ENCODE peak calls at places on chromosomes 1 and 21, in four cellular contexts. T is neuronal stem cell, U is H9, Q is mesenchymal stem cell. A is an unnamed sample.

GRCh38 chr1:23417570-23417969 is 7.0 kb downstream of the TCEA3 start:
- DNase-seq in T (no peak), U (no peak), Q (peak), A (no peak)

GRCh38 chr1:25567710-25568089 is 24.3 kb downstream of the LDLRAP1 start:
- DNase-seq in T (no peak), U (no peak), Q (no peak), A (no peak)

GRCh38 chr1:37650721-37651120 is 16.0 kb upstream of the RSPO1 start:
- DNase-seq in T (no peak), U (no peak), Q (no peak), A (no peak)

GRCh38 chr1:238664139-238664538 is 722.2 kb upstream of the CHRM3 start:
- DNase-seq in T (no peak), U (no peak), Q (no peak), A (no peak)

GRCh38 chr1:62070384-62071011 is 124.2 kb upstream of the L1TD1 start:
- DNase-seq in T (no peak), U (no peak), Q (no peak), A (peak)

GRCh38 chr1:167922611-167923074 is 8.7 kb upstream of the ADCY10 start:
- DNase-seq in T (no peak), U (no peak), Q (no peak), A (peak)

GRCh38 chr1:47186267-47187185 is 3.3 kb downstream of the PDZK1IP1 start:
- DNase-seq in T (no peak), U (no peak), Q (no peak), A (no peak)

GRCh38 chr1:100277866-100278265 is 11.8 kb downstream of the RTCA start:
- DNase-seq in T (no peak), U (no peak), Q (no peak), A (no peak)

GRCh38 chr1:50369830-50370229 is 53.4 kb downstream of the DMRTA2 start:
- DNase-seq in T (no peak), U (peak), Q (no peak), A (no peak)

GRCh38 chr1:9292361-9293240 is at the start of gene SPSB1:
- DNase-seq in T (peak), U (peak), Q (peak), A (peak)

GRCh38 chr1:15618685-15619525 is 1.6 kb downstream of the DDI2 start:
- DNase-seq in T (no peak), U (no peak), Q (peak), A (peak)

GRCh38 chr21:44710294-44710665 is 1.1 kb downstream of the TSPEAR start:
- DNase-seq in T (no peak), U (peak), Q (no peak), A (no peak)
- H2BK12ac ChIP-seq in T (no peak), U (no peak), Q (no peak), A (no peak)

GRCh38 chr1:63523738-63524137 is 413 bp downstream of the EFCAB7 start:
- DNase-seq in T (no peak), U (no peak), Q (no peak), A (no peak)
- H4K8ac ChIP-seq in T (no peak), U (no peak), Q (no peak), A (peak)

GRCh38 chr1:114286179-114286578 is 132.5 kb upstream of the SYT6 start:
- DNase-seq in T (no peak), U (no peak), Q (no peak), A (no peak)
- H2BK5ac ChIP-seq in T (no peak), U (no peak), Q (no peak), A (no peak)

GRCh38 chr1:154937051-154937987 is 800 bp upstream of the PMVK start:
- DNase-seq in T (peak), U (peak), Q (peak), A (peak)

GRCh38 chr1:154940880-154941228 is 4.3 kb upstream of the PMVK start:
- DNase-seq in T (no peak), U (no peak), Q (no peak), A (no peak)

GRCh38 chr1:154937988-154938386 is 1.5 kb upstream of the PMVK start:
- DNase-seq in T (no peak), U (no peak), Q (no peak), A (no peak)

GRCh38 chr1:154940213-154940879 is 3.8 kb upstream of the PMVK start:
- DNase-seq in T (no peak), U (no peak), Q (no peak), A (no peak)

DNA sequence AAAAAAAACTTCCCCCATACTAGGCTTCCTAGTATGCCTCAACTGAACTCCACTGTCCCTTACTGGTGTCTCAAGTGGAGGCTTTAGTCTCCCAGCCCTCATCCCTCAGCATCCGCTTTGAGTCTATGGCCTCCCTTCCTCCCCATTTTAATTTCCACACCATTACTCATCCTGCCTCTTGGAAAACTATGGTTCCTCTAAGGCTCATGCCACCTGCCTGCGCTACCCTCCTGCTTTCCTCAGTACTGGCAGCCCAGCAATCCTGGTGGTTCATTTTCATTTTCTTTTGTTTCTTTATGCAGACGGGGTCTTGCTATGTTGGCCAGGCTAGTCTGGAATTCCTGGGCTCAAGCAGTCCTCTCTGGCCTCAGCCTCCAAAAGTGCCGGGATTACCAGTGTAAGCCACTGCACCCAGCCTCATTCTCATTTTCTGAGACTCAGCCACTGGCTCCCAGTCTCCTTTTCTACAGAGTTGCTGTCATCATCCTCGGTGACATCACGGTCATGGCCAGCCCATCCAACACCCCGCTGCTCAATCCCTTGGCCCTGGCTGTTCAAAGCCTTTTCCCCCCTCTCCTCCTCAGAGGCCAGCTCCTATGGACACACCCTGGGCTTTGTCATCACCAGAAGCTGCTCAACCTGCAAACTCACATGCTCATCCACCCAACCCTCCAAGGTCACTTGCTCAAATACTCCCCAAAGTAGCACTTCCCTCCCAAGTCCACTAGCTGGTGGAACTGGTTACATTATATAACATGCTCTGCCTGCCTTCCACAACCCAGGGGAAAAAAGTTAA is 2.3 kb upstream of the PMVK start:
- DNase-seq in T (no peak), U (no peak), Q (no peak), A (no peak)
- H2BK12ac ChIP-seq in T (peak), U (no peak), Q (no peak), A (peak)

DNA sequence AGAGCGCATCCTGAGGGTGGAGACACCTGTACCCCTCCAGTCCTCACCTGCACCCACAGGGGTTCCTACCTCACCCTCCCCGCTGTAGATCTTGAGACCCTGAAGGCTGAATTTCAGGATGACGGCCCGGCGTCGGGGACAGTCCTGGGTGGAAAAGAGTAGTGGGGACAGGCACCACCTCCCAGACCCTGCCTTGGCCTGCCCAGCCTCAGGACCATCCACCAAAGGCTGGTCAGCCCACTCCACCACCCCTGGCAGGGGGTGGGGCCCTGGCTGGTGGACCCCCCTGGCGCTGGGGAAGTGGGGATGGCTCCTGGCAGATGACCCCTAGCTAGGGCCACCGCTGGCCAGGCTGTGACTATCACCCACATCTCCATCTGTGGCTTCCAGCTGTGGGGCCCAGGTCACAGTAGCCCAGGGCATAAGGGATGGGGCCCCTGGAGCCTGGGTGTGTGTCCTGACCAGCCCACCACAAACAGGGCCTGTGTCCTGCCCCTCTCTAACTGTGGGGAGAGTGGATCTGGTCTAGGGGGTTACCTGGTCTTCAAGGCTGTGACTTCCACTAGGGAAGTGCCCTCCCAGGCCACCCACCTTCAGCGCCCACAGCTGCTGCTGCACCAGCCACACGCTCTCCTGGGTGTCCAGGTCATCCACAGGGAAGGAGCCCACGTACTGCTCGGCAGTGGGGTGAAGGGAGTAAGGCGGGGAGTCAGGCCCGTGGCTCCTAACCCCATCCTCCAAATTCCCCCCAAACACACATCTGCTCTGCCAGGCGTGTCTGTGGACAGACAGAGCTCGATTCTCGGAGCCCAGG is 5.4 kb downstream of the SH2D5 start:
- DNase-seq in T (no peak), U (no peak), Q (no peak), A (no peak)
- H4K8ac ChIP-seq in T (no peak), U (no peak), Q (no peak), A (no peak)

GRCh38 chr1:150610576-150610975 is 18.8 kb downstream of the ENSA start:
- DNase-seq in T (no peak), U (no peak), Q (no peak), A (no peak)
- H2BK5ac ChIP-seq in T (no peak), U (no peak), Q (peak), A (no peak)

GRCh38 chr1:209554761-209555611 is 28.5 kb upstream of the CAMK1G start:
- DNase-seq in T (no peak), U (no peak), Q (no peak), A (no peak)
- H2BK12ac ChIP-seq in T (no peak), U (no peak), Q (no peak), A (no peak)

GRCh38 chr1:164768619-164769018 is 209.6 kb downstream of the PBX1 start:
- DNase-seq in T (no peak), U (no peak), Q (no peak), A (peak)
- H4K8ac ChIP-seq in T (no peak), U (no peak), Q (no peak), A (peak)

GRCh38 chr1:196649990-196650389 is 1.9 kb upstream of the CFH start:
- DNase-seq in T (no peak), U (peak), Q (no peak), A (no peak)
- H2BK5ac ChIP-seq in T (no peak), U (no peak), Q (no peak), A (no peak)

A was measured in trophoblast cell.